ENCODE peak calls at places on chromosomes 11 and 22, in nine cellular contexts. H is mucosa of descending colon; S is NCI-H187 treated with DMSO at 0.1 percent for 48 hours; B is EH; L is cerebellum; M is HCT116; X is activated CD4-positive, alpha-beta T cell treated with anti-CD3 and anti-CD28 coated beads, Interleukin-2, amount 50 U/mL, for 1 hour; E is Peyer's patch; J is GOT3. I is an unnamed sample.

GRCh38 chr11:72041364-72042058 is 38.8 kb downstream of the NUMA1 start:
- DNase-seq in H (peak; percentile 78), S (no peak), B (peak; percentile 86), L (peak; percentile 79), M (peak; percentile 40), X (peak; percentile 34), E (peak; percentile 82), J (peak; percentile 37), I (peak; percentile 15)

GRCh38 chr22:44202261-44202789 is 21.6 kb downstream of the PARVG start:
- DNase-seq in H (no peak), S (no peak), B (peak; percentile 90), L (no peak), M (no peak), X (no peak), E (no peak), J (no peak), I (no peak)

GRCh38 chr11:2815762-2816496 is 69.6 kb downstream of the CDKN1C start:
- DNase-seq in H (peak; percentile 38), S (no peak), B (no peak), L (no peak), M (no peak), X (no peak), E (no peak), J (no peak), I (no peak)

GRCh38 chr22:37228106-37229011 is 15.7 kb downstream of the RAC2 start:
- DNase-seq in H (peak; percentile 73), S (no peak), B (peak; percentile 84), L (no peak), M (peak; percentile 37), X (peak; percentile 50), E (no peak), J (no peak), I (peak; percentile 61)

GRCh38 chr22:33743756-33744155 is 176.5 kb downstream of the LARGE1 start:
- DNase-seq in H (no peak), S (no peak), B (no peak), L (no peak), M (no peak), X (no peak), E (no peak), J (no peak), I (no peak)

GRCh38 chr11:95132956-95133355 is 43.3 kb downstream of the ENDOD1 start:
- DNase-seq in H (no peak), S (no peak), B (no peak), L (no peak), M (no peak), X (no peak), E (no peak), J (no peak), I (no peak)

GRCh38 chr22:31893460-31893859 is 50.9 kb upstream of the YWHAH start:
- DNase-seq in H (no peak), S (no peak), B (no peak), L (no peak), M (no peak), X (no peak), E (no peak), J (no peak), I (no peak)

GRCh38 chr11:94525933-94526332 is 13.7 kb downstream of the C11orf97 start:
- DNase-seq in H (peak; percentile 84), S (no peak), B (peak; percentile 80), L (no peak), M (no peak), X (no peak), E (peak; percentile 71), J (no peak), I (no peak)

GRCh38 chr11:32438346-32438882 is 3.1 kb upstream of the WT1 start:
- DNase-seq in H (no peak), S (no peak), B (no peak), L (no peak), M (no peak), X (no peak), E (no peak), J (no peak), I (no peak)

GRCh38 chr11:6850526-6850925 is 5.0 kb downstream of the OR10A5 start:
- DNase-seq in H (no peak), S (no peak), B (no peak), L (no peak), M (no peak), X (no peak), E (no peak), J (no peak), I (no peak)

GRCh38 chr11:113376156-113376555 is 11.4 kb upstream of the ANKK1 start:
- DNase-seq in H (no peak), S (no peak), B (no peak), L (no peak), M (no peak), X (no peak), E (no peak), J (no peak), I (no peak)

GRCh38 chr11:45073575-45074225 is 72.7 kb upstream of the PRDM11 start:
- DNase-seq in H (no peak), S (no peak), B (no peak), L (no peak), M (no peak), X (no peak), E (no peak), J (no peak), I (no peak)

GRCh38 chr22:17814830-17815229 is 40.6 kb upstream of the BID start:
- DNase-seq in H (no peak), S (no peak), B (no peak), L (no peak), M (no peak), X (no peak), E (no peak), J (no peak), I (no peak)

GRCh38 chr11:40291304-40292100 is 1168.0 kb downstream of the LRRC4C start:
- DNase-seq in H (no peak), S (no peak), B (no peak), L (no peak), M (no peak), X (no peak), E (no peak), J (no peak), I (no peak)

GRCh38 chr22:48712558-48712957 is 1115.1 kb downstream of the BRD1 start:
- DNase-seq in H (no peak), S (no peak), B (no peak), L (no peak), M (no peak), X (no peak), E (peak; percentile 28), J (no peak), I (no peak)

GRCh38 chr11:31102875-31103274 is 266.7 kb downstream of the DCDC1 start:
- DNase-seq in H (no peak), S (no peak), B (no peak), L (no peak), M (no peak), X (no peak), E (no peak), J (no peak), I (no peak)

GRCh38 chr11:5618807-5619206 is 6.0 kb upstream of the TRIM34 start:
- DNase-seq in H (no peak), S (no peak), B (peak; percentile 86), L (no peak), M (no peak), X (no peak), E (no peak), J (no peak), I (no peak)

GRCh38 chr11:72770799-72771198 is 18.6 kb upstream of the ARAP1 start:
- DNase-seq in H (no peak), S (no peak), B (no peak), L (no peak), M (no peak), X (no peak), E (no peak), J (no peak), I (no peak)

GRCh38 chr11:76209956-76210885 is 3.9 kb upstream of the WNT11 start:
- DNase-seq in H (peak; percentile 79), S (no peak), B (peak; percentile 76), L (no peak), M (no peak), X (peak; percentile 24), E (peak; percentile 70), J (no peak), I (no peak)

GRCh38 chr11:96263361-96263763 is 79.6 kb downstream of the MAML2 start:
- DNase-seq in H (no peak), S (no peak), B (peak; percentile 88), L (no peak), M (no peak), X (no peak), E (no peak), J (no peak), I (no peak)

GRCh38 chr11:105148241-105148640 is 8.7 kb upstream of the CARD18 start:
- DNase-seq in H (no peak), S (no peak), B (peak; percentile 60), L (no peak), M (no peak), X (no peak), E (no peak), J (no peak), I (no peak)

GRCh38 chr11:13923716-13924650 is 38.5 kb upstream of the SPON1 start:
- DNase-seq in H (no peak), S (no peak), B (no peak), L (no peak), M (peak; percentile 66), X (no peak), E (no peak), J (no peak), I (peak; percentile 36)

GRCh38 chr22:22591348-22592299 is 32.6 kb upstream of the PRAME start:
- DNase-seq in H (no peak), S (no peak), B (peak; percentile 2), L (no peak), M (no peak), X (no peak), E (no peak), J (no peak), I (no peak)

GRCh38 chr22:29029202-29030000 is 32.2 kb downstream of the C22orf31 start:
- DNase-seq in H (no peak), S (no peak), B (no peak), L (no peak), M (no peak), X (no peak), E (no peak), J (no peak), I (no peak)

GRCh38 chr11:122679441-122679840 is 23.9 kb downstream of the UBASH3B start:
- DNase-seq in H (no peak), S (no peak), B (no peak), L (no peak), M (no peak), X (no peak), E (no peak), J (no peak), I (no peak)